ENCODE peak calls at places on chromosomes 1 and 21, in five cellular contexts. V, B, W, Y and S are unnamed samples. For H3K4me1, the result is how much of the 10 kb centered on the place peaks cover.

GRCh38 chr21:28229811-28230210 is 762.9 kb downstream of the LTN1 start:
- DNase-seq in W (no peak), V (no peak), B (no peak), Y (no peak), S (no peak)

GRCh38 chr1:161266096-161266679 is 7.6 kb downstream of the PCP4L1 start:
- DNase-seq in Y (no peak), B (peak), W (no peak), V (no peak), S (no peak)

GRCh38 chr1:85344256-85344694 is 67.8 kb upstream of the BCL10 start:
- DNase-seq in W (no peak), V (peak), B (peak), Y (peak), S (no peak)

GRCh38 chr21:38813143-38813542 is 7.4 kb downstream of the ETS2 start:
- DNase-seq in V (no peak), Y (no peak), W (no peak), B (peak), S (no peak)

GRCh38 chr21:42892582-42892930 is 553 bp upstream of the NDUFV3 start:
- DNase-seq in V (peak), Y (no peak), B (no peak), W (no peak), S (no peak)

GRCh38 chr1:56265205-56265604 is 314.2 kb downstream of the PLPP3 start:
- DNase-seq in B (no peak), Y (no peak), V (no peak), W (no peak), S (no peak)

GRCh38 chr1:224198572-224198971 is 15.5 kb downstream of the DEGS1 start:
- DNase-seq in Y (no peak), B (no peak), V (no peak), W (no peak), S (no peak)

GRCh38 chr1:92066321-92066720 is 8.9 kb downstream of the SETSIP start:
- DNase-seq in B (no peak), W (no peak), V (no peak), Y (no peak), S (no peak)

GRCh38 chr21:32916522-32917099 is 109.1 kb upstream of the OLIG2 start:
- DNase-seq in Y (peak), V (peak), W (no peak), B (peak), S (no peak)

GRCh38 chr1:106876384-106876783 is 180.1 kb upstream of the PRMT6 start:
- DNase-seq in V (no peak), B (peak), W (no peak), Y (no peak), S (no peak)

GRCh38 chr1:67137307-67137753 is 2.6 kb upstream of the C1orf141 start:
- DNase-seq in B (peak), W (no peak), V (no peak), Y (no peak), S (no peak)

GRCh38 chr1:2533356-2533755 is 3.3 kb upstream of the HES5 start:
- DNase-seq in V (no peak), B (no peak), Y (no peak), W (no peak), S (no peak)
- TF ChIP-seq CREB1 in V (no peak), B (no peak), Y (no peak), W (no peak), S (no peak)

DNA sequence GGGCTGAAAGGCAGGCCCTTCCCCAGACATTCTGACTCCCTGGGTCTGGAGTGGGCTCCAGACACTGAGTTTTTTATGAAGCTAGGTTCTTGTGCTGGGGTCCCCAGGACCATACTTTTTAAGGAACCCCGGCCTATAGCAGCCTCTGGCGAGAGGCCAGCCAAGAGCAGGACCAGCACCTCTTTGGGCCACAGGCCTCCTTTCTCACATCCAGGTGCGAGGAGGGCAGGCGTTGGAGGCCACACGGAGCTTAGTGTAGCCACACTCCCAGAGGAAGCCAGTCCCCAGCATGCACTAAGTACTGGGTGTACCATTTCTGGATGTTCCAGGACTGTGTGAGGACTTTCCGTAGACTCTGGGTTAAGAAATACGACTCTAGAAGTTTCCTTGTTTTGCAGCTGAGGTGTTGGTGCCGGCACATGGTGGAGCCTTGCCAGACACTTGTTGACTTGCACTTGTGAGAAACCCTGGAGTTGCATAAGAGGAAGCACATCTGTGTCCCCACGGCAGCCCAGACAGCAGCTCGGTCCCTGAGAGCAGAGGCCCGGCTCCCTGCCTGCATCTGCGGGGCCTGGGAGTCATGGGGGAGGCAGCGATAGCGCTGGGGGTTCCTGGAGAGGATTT is 122.2 kb upstream of the VAMP3 start:
- DNase-seq in B (no peak), V (no peak), Y (no peak), W (no peak), S (no peak)
- H3K4me1 ChIP-seq in B (under half), V (under half), Y (under half), W (under half), S (under half)

DNA sequence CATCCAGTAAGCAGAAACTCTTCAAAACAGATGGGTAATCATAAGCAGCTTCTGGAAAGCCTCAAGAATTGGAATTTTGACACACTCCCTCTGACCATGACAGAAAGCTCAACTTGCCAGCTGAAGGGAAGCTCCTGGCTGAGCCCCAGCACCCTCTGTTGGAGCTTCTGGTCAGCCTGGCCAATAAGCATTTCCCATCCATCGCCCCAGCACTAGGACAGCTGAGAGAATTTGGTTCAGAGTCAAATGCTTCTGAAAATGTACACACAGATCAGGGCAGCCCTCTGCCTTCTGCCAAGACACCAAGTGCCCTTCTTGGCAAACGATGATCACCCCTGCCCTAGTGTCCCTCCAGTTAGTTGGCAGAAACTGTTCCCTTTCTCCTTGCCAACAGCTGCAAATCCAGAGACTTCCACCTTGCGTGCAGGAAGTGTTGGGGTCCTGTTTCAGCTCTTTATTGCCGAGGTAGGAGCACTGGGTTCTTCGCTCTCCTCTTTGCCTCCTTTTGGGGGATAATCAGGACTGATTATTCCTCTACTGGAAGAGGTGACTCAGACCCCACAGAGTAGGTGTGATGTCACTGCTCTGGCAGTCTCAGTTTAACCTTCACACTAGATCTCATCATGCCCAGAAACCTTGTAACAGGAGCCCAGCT is 11.9 kb downstream of the PIGV start:
- DNase-seq in B (peak), V (no peak), Y (peak), W (no peak), S (no peak)
- TF ChIP-seq CREB1 in B (no peak), V (no peak), Y (no peak), W (no peak), S (no peak)

GRCh38 chr1:152037920-152038658 is 1.3 kb upstream of the S100A11 start:
- DNase-seq in Y (no peak), B (no peak), W (no peak), V (no peak), S (no peak)

GRCh38 chr1:152035406-152036315 is 1.1 kb downstream of the S100A11 start:
- DNase-seq in B (peak), Y (peak), W (no peak), V (no peak), S (no peak)

GRCh38 chr1:152036316-152037216 is at the start of gene S100A11:
- DNase-seq in B (peak), Y (peak), V (peak), W (peak), S (peak)

GRCh38 chr1:152034654-152035405 is 2.0 kb downstream of the S100A11 start:
- DNase-seq in B (peak), V (peak), Y (peak), W (peak), S (peak)

DNA sequence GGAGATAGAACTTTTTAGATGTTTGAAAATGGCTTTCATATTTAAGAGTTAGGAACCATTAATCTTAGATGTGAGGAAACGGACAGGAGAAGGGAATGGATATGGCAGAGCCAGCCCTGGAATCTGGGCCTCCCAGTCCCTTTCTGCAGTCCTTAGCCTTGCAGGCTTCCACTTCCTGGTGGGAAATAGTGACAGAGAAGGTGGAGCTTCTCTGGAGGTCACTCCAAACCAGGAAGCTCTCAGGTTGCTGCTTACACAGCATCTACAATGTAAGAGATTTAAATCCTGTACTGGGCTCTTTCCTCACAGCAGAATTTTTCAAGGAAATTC is 2.5 kb downstream of the S100A11 start:
- DNase-seq in W (no peak), Y (no peak), B (no peak), V (peak), S (no peak)
- H3K4me1 ChIP-seq in W (under half), Y (under half), B (under half), V (under half), S (under half)

GRCh38 chr1:235648954-235649721 is 446 bp downstream of the GNG4 start:
- DNase-seq in V (peak), Y (no peak), B (peak), W (peak), S (no peak)

GRCh38 chr1:235649722-235650163 is at the start of gene GNG4:
- DNase-seq in W (peak), Y (no peak), V (no peak), B (peak), S (no peak)

GRCh38 chr1:235650341-235651169 is 971 bp upstream of the GNG4 start:
- DNase-seq in Y (no peak), V (peak), W (peak), B (peak), S (no peak)

GRCh38 chr1:235646463-235646862 is 3.1 kb downstream of the GNG4 start:
- DNase-seq in V (no peak), B (no peak), W (no peak), Y (no peak), S (no peak)

GRCh38 chr1:235648407-235648907 is 1.1 kb downstream of the GNG4 start:
- DNase-seq in B (peak), V (no peak), Y (no peak), W (no peak), S (no peak)
- TF ChIP-seq CREB1 in B (no peak), V (no peak), Y (no peak), W (no peak), S (no peak)

DNA sequence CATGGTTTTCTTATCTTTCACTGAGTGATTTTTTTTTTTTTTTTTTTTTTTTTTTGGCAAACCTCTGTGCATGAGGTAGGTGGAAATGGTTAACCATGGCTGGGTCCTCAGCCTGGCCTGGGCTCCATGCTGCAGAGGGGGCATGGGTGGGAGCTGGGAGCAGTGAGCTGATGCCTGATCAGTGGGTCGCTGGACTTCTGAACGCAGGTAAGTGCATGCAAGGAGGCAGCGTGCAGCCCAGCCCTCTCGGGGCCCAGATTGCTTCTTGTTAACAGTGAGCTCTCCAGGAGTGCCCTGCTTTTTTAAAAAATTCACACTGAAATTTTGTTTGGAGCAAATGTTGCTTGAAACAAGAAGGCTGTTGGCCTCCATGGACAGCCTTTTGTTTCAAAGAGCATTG is 75.2 kb downstream of the UCK2 start:
- DNase-seq in W (no peak), Y (no peak), V (no peak), B (no peak), S (no peak)
- H3K4me1 ChIP-seq in W (under half), Y (under half), V (half or more), B (under half), S (under half)

GRCh38 chr21:35216966-35217365 is 167.9 kb upstream of the RUNX1 start:
- DNase-seq in V (no peak), Y (no peak), B (no peak), W (no peak), S (no peak)

GRCh38 chr21:35215870-35216269 is 166.8 kb upstream of the RUNX1 start:
- DNase-seq in B (no peak), W (no peak), Y (no peak), V (no peak), S (no peak)

GRCh38 chr21:35219291-35219690 is 170.2 kb upstream of the RUNX1 start:
- DNase-seq in W (no peak), Y (no peak), B (no peak), V (no peak), S (no peak)

GRCh38 chr21:35219719-35220118 is 170.6 kb upstream of the RUNX1 start:
- DNase-seq in W (no peak), B (no peak), V (no peak), Y (no peak), S (no peak)

GRCh38 chr21:35217504-35218060 is 168.5 kb upstream of the RUNX1 start:
- DNase-seq in W (no peak), B (peak), Y (no peak), V (peak), S (no peak)
- TF ChIP-seq CREB1 in W (no peak), B (no peak), Y (no peak), V (no peak), S (no peak)

GRCh38 chr1:13760921-13761320 is 60.9 kb downstream of the PRDM2 start:
- DNase-seq in W (no peak), V (peak), Y (no peak), B (peak), S (no peak)

GRCh38 chr1:13762642-13763041 is 62.7 kb downstream of the PRDM2 start:
- DNase-seq in W (no peak), V (no peak), B (peak), Y (no peak), S (no peak)

GRCh38 chr1:13760340-13760739 is 60.4 kb downstream of the PRDM2 start:
- DNase-seq in B (no peak), W (no peak), Y (no peak), V (no peak), S (no peak)

GRCh38 chr1:13763264-13763663 is 63.3 kb downstream of the PRDM2 start:
- DNase-seq in V (no peak), B (no peak), Y (no peak), W (no peak), S (no peak)

DNA sequence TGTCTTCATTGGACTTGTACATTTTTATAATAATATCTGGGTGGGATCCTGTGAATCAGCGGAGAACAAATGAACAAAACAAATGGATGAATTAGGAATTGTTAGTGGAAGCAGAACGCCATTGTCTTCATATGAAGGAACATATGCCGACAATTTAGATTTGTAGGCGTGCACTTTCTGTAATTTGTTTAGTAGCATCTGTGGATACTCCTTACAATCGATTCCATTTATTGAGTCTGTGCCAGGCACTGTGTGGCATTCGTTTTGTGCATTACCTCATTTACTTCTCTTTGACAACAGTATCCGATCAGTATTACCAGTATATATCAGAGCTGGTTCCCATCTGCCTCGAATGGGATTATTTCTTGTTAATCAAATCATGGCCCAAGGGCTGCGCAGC is 61.9 kb downstream of the PRDM2 start:
- DNase-seq in V (no peak), Y (no peak), W (no peak), B (no peak), S (no peak)
- H3K4me1 ChIP-seq in V (under half), Y (under half), W (under half), B (half or more), S (under half)